ENCODE peak calls at places on chromosome 14, in ten cellular contexts. C is A172; I is memory B cell; P is lower leg skin; R is left colon; A is stimulated activated CD8-positive, alpha-beta memory T cell treated with anti-CD3 and anti-CD28 coated beads, Interleukin-2, amount 100 ng/mL, for 1 hour; Y is OCI-M1; F is fibroblast of lung; O is ELR; W is dorsolateral prefrontal cortex. E is an unnamed sample.

GRCh38 chr14:99757331-99758070 is 35.7 kb upstream of the EML1 start:
- DNase-seq in C (peak), I (no peak), P (no peak), R (peak), A (no peak), Y (no peak), F (peak), O (peak), W (peak), E (no peak)

GRCh38 chr14:61561144-61561543 is 134.2 kb upstream of the HIF1A start:
- DNase-seq in C (peak), I (no peak), P (no peak), R (no peak), A (no peak), Y (no peak), F (peak), O (peak), W (no peak), E (no peak)

GRCh38 chr14:29166507-29166906 is 399.9 kb downstream of the FOXG1 start:
- DNase-seq in C (no peak), I (no peak), P (no peak), R (no peak), A (no peak), Y (no peak), F (no peak), O (peak), W (no peak), E (no peak)

GRCh38 chr14:24079521-24080141 is 8.3 kb downstream of the CPNE6 start:
- DNase-seq in C (no peak), I (no peak), P (no peak), R (no peak), A (no peak), Y (peak), F (no peak), O (no peak), W (no peak), E (no peak)

GRCh38 chr14:35292770-35293561 is 784 bp downstream of the PSMA6 start:
- DNase-seq in C (no peak), I (no peak), P (no peak), R (no peak), A (no peak), Y (no peak), F (peak), O (peak), W (no peak), E (no peak)

GRCh38 chr14:95713596-95714371 is at the start of gene TCL1A:
- DNase-seq in C (no peak), I (no peak), P (no peak), R (no peak), A (no peak), Y (no peak), F (no peak), O (no peak), W (no peak), E (no peak)

GRCh38 chr14:68312884-68313725 is 479.8 kb downstream of the ZFP36L1 start:
- DNase-seq in C (no peak), I (no peak), P (no peak), R (no peak), A (no peak), Y (no peak), F (no peak), O (no peak), W (no peak), E (no peak)

GRCh38 chr14:74148705-74149104 is 63.9 kb downstream of the LIN52 start:
- DNase-seq in C (no peak), I (no peak), P (no peak), R (no peak), A (no peak), Y (peak), F (no peak), O (no peak), W (no peak), E (no peak)

GRCh38 chr14:84555493-84555892 is 974.5 kb upstream of the FLRT2 start:
- DNase-seq in C (no peak), I (no peak), P (no peak), R (no peak), A (no peak), Y (no peak), F (no peak), O (no peak), W (no peak), E (no peak)

GRCh38 chr14:85528080-85528881 is 1.7 kb upstream of the FLRT2 start:
- DNase-seq in C (peak), I (no peak), P (peak), R (no peak), A (no peak), Y (peak), F (peak), O (peak), W (no peak), E (peak)

GRCh38 chr14:55430024-55430690 is 10.3 kb downstream of the TBPL2 start:
- DNase-seq in C (peak), I (no peak), P (peak), R (peak), A (no peak), Y (peak), F (peak), O (peak), W (no peak), E (no peak)

GRCh38 chr14:69055125-69055524 is 76.0 kb upstream of the ACTN1 start:
- DNase-seq in C (peak), I (no peak), P (no peak), R (no peak), A (no peak), Y (no peak), F (peak), O (peak), W (no peak), E (no peak)